ENCODE peak calls at places on chromosome 20, in five cellular contexts. H is left lung, G is cardiac muscle cell, U is D721Med, T is upper lobe of left lung. K is an unnamed sample.

GRCh38 chr20:2350606-2351005 is 30.1 kb upstream of the TGM6 start:
- DNase-seq in H (no peak), G (no peak), U (no peak), T (no peak), K (no peak)

GRCh38 chr20:20491110-20491783 is 123.3 kb downstream of the INSM1 start:
- DNase-seq in H (no peak), G (peak), U (no peak), T (no peak), K (no peak)

GRCh38 chr20:59765599-59766177 is 161.3 kb downstream of the PHACTR3 start:
- DNase-seq in H (no peak), G (peak), U (no peak), T (no peak), K (no peak)

GRCh38 chr20:38034108-38034649 is 633 bp downstream of the RPRD1B start:
- DNase-seq in H (no peak), G (no peak), U (no peak), T (no peak), K (no peak)

GRCh38 chr20:24403410-24403809 is 66.0 kb upstream of the SYNDIG1 start:
- DNase-seq in H (no peak), G (no peak), U (no peak), T (no peak), K (no peak)

GRCh38 chr20:21125849-21126840 is at the start of gene KIZ:
- DNase-seq in H (peak), G (peak), U (no peak), T (peak), K (peak)

GRCh38 chr20:39605908-39606307 is 643.8 kb downstream of the DHX35 start:
- DNase-seq in H (no peak), G (no peak), U (no peak), T (no peak), K (no peak)

GRCh38 chr20:22093122-22093521 is 387.7 kb downstream of the PAX1 start:
- DNase-seq in H (no peak), G (no peak), U (no peak), T (no peak), K (no peak)

GRCh38 chr20:22566876-22567658 is 17.3 kb downstream of the FOXA2 start:
- DNase-seq in H (no peak), G (no peak), U (no peak), T (no peak), K (no peak)

DNA sequence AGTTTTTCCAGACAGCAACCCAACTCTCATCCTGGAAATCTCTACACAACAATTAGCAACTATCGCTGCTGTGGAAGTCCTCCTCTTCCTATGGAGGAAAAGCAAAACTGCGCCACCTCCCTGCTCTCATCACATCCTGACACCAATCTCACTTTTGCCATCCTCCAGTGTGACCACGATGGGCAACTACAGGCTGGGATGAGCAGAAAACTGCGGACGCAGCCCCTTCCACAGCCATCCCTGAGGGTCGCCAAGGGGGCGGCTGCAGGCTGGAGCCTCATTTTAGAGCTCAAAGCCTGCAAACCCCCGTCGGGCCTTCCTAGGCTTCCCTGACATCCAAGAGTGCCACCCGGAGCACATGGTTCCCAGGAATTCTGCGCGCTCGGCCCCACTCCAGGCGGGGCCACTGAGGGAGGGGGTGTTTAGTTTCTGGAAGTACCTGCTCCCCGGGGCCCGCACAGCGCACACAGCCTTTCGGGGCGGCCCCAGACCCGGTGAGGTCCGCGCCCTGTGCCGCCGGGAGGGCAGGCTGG is 1.2 kb downstream of the TCFL5 start:
- DNase-seq in H (peak), G (peak), U (no peak), T (no peak), K (no peak)
- TF ChIP-seq CTCF in H (no peak), G (peak), U (peak), T (no peak), K (no peak)

GRCh38 chr20:3407426-3408250 is at the start of gene DNAAF9:
- DNase-seq in H (peak), G (peak), U (peak), T (peak), K (peak)
- TF ChIP-seq CTCF in H (peak), G (peak), U (no peak), T (peak), K (peak)

DNA sequence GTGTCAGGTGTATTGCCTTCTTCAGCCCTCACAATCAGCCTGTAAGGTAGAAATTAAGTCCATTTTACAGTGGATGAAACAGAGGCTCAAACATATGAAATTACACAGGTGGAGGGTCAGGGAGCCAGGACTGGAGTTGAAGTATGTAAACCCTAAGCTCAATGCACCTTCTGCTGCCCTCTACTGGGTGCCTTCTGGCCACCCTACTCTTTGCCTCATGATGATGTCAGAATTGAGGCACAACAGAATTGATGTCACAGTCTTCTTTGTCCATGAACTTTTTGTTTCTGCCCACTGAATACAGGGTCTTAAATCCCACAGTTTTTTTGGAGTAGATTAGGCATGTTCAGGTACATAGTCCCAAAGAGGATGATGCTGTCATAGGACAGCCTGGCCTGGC is 400.8 kb upstream of the CHD6 start:
- DNase-seq in H (no peak), G (no peak), U (no peak), T (no peak), K (no peak)
- TF ChIP-seq CTCF in H (no peak), G (no peak), U (peak), T (no peak), K (peak)

GRCh38 chr20:10342152-10342551 is 91.9 kb downstream of the MKKS start:
- DNase-seq in H (no peak), G (no peak), U (no peak), T (peak), K (no peak)
- TF ChIP-seq CTCF in H (no peak), G (no peak), U (no peak), T (no peak), K (no peak)

GRCh38 chr20:35001596-35002362 is 46.1 kb downstream of the MYH7B start:
- DNase-seq in H (no peak), G (no peak), U (no peak), T (no peak), K (no peak)
- TF ChIP-seq CTCF in H (no peak), G (peak), U (peak), T (no peak), K (peak)

DNA sequence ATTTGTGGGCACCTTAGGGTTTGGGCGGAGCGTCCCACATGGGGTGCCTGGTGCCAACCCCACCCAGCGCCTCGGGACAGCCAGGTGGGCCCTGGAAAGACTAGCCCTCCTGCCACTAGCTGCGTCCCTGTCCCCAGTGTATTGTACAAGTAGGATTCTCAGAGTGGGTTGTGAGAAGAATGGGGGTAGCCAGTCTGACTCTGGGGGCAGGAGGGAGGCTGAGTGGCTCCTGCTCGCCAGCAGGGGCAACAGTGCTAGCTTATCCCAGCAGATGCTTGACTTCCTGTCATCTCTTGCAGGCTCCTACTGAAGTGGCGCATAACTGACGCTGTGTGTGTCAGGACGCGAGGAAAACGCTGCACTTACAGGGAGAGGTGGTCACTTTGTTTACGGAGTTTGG is 9.3 kb downstream of the PSMA7 start:
- DNase-seq in H (no peak), G (no peak), U (no peak), T (no peak), K (no peak)
- TF ChIP-seq CTCF in H (no peak), G (no peak), U (no peak), T (no peak), K (peak)

GRCh38 chr20:47782091-47782490 is 3.2 kb downstream of the SULF2 start:
- DNase-seq in H (no peak), G (no peak), U (no peak), T (no peak), K (no peak)

GRCh38 chr20:47781631-47782030 is 3.6 kb downstream of the SULF2 start:
- DNase-seq in H (no peak), G (no peak), U (no peak), T (no peak), K (no peak)

GRCh38 chr20:47782920-47783552 is 2.2 kb downstream of the SULF2 start:
- DNase-seq in H (no peak), G (no peak), U (no peak), T (no peak), K (no peak)

GRCh38 chr20:47778398-47779354 is 6.6 kb downstream of the SULF2 start:
- DNase-seq in H (no peak), G (peak), U (no peak), T (no peak), K (no peak)

GRCh38 chr20:47780990-47781389 is 4.3 kb downstream of the SULF2 start:
- DNase-seq in H (no peak), G (no peak), U (no peak), T (no peak), K (no peak)
- TF ChIP-seq CTCF in H (no peak), G (no peak), U (no peak), T (no peak), K (peak)

DNA sequence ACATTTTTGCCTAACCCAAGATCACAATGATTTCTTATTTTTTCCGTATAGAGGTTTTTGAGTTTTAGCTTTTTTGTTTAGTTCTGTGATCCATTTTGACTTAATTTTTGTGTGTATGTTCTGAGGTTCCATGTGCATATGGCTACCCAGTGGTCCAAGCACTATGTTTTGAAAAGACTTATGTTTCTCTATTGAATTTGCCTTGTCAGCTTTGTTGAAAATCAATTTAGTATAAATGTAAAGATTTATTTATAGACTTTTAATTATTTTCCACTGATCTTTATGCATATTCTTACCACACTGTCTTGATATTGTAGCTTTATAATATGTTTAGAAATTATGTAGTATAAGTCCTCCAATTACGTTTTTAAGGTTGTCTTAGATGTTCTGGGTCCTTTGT is 10.2 kb downstream of the TM9SF4 start:
- DNase-seq in H (no peak), G (no peak), U (no peak), T (no peak), K (no peak)
- TF ChIP-seq CTCF in H (no peak), G (no peak), U (no peak), T (no peak), K (no peak)

GRCh38 chr20:5570442-5570841 is 179.8 kb upstream of the SHLD1 start:
- DNase-seq in H (no peak), G (no peak), U (no peak), T (no peak), K (no peak)

GRCh38 chr20:5570031-5570430 is 180.2 kb upstream of the SHLD1 start:
- DNase-seq in H (no peak), G (no peak), U (no peak), T (no peak), K (no peak)

GRCh38 chr20:5567644-5568043 is 182.6 kb upstream of the SHLD1 start:
- DNase-seq in H (no peak), G (no peak), U (no peak), T (no peak), K (no peak)

DNA sequence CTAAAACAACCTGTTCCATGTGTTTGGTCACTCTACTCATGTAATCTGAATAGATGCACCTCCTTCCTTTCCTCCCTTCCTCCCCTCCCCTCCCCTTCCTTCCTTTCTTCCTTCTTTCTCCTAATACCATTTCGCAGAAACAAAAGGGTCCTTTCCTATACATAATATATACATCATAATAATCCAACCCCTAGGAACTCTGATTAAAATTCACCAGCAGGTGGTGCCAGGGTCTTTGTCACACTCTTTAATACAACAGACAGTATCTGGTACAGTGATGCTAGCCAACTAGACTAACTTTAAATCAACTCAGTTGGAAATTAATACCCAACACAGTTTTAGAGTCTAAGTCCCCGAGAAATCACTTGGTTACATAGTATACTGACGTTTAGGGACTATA is 181.2 kb upstream of the SHLD1 start:
- DNase-seq in H (no peak), G (peak), U (no peak), T (no peak), K (no peak)
- TF ChIP-seq CTCF in H (no peak), G (peak), U (peak), T (peak), K (peak)